ENCODE peak calls at places on chromosomes 13 and 19, in four cellular contexts. One of them, this sample, is unnamed.
A peak's percentile ranks its signal among the peaks of the same experiment; 100 is the strongest.

GRCh38 chr19:45779231-45780145 is 2.8 kb downstream of the DMPK start:
- DNase-seq in SK-N-SH: peak; percentile 89
- DNase-seq in stimulated activated CD8-positive, alpha-beta memory T cell treated with anti-CD3 and anti-CD28 coated beads, Interleukin-7, amount 100 ng/mL, for 1 hour: peak; percentile 61
- DNase-seq in naive thymus-derived CD8-positive, alpha-beta T cell: peak; percentile 67
- DNase-seq in this sample: peak; percentile 64

GRCh38 chr19:3508771-3509535 is 2.8 kb downstream of the FZR1 start:
- DNase-seq in SK-N-SH: no peak
- DNase-seq in stimulated activated CD8-positive, alpha-beta memory T cell treated with anti-CD3 and anti-CD28 coated beads, Interleukin-7, amount 100 ng/mL, for 1 hour: no peak
- DNase-seq in naive thymus-derived CD8-positive, alpha-beta T cell: no peak
- DNase-seq in this sample: no peak

GRCh38 chr19:13089139-13089856 is 13.4 kb downstream of the LYL1 start:
- DNase-seq in SK-N-SH: peak; percentile 73
- DNase-seq in stimulated activated CD8-positive, alpha-beta memory T cell treated with anti-CD3 and anti-CD28 coated beads, Interleukin-7, amount 100 ng/mL, for 1 hour: no peak
- DNase-seq in naive thymus-derived CD8-positive, alpha-beta T cell: no peak
- DNase-seq in this sample: no peak

GRCh38 chr19:56720281-56720680 is 48.7 kb upstream of the ZNF835 start:
- DNase-seq in SK-N-SH: peak; percentile 33
- DNase-seq in stimulated activated CD8-positive, alpha-beta memory T cell treated with anti-CD3 and anti-CD28 coated beads, Interleukin-7, amount 100 ng/mL, for 1 hour: no peak
- DNase-seq in naive thymus-derived CD8-positive, alpha-beta T cell: no peak
- DNase-seq in this sample: no peak

GRCh38 chr19:36030264-36031148 is 2.2 kb downstream of the CLIP3 start:
- DNase-seq in SK-N-SH: peak; percentile 34
- DNase-seq in stimulated activated CD8-positive, alpha-beta memory T cell treated with anti-CD3 and anti-CD28 coated beads, Interleukin-7, amount 100 ng/mL, for 1 hour: no peak
- DNase-seq in naive thymus-derived CD8-positive, alpha-beta T cell: no peak
- DNase-seq in this sample: no peak

GRCh38 chr13:61052175-61052574 is 363.5 kb downstream of the PCDH20 start:
- DNase-seq in SK-N-SH: no peak
- DNase-seq in stimulated activated CD8-positive, alpha-beta memory T cell treated with anti-CD3 and anti-CD28 coated beads, Interleukin-7, amount 100 ng/mL, for 1 hour: no peak
- DNase-seq in naive thymus-derived CD8-positive, alpha-beta T cell: no peak
- DNase-seq in this sample: no peak

GRCh38 chr13:113584205-113584869 is at the start of gene TFDP1:
- DNase-seq in SK-N-SH: peak; percentile 97
- DNase-seq in stimulated activated CD8-positive, alpha-beta memory T cell treated with anti-CD3 and anti-CD28 coated beads, Interleukin-7, amount 100 ng/mL, for 1 hour: no peak
- DNase-seq in naive thymus-derived CD8-positive, alpha-beta T cell: peak; percentile 39
- DNase-seq in this sample: peak; percentile 86

GRCh38 chr13:33119886-33120543 is 103.8 kb downstream of the KL start:
- DNase-seq in SK-N-SH: peak; percentile 43
- DNase-seq in stimulated activated CD8-positive, alpha-beta memory T cell treated with anti-CD3 and anti-CD28 coated beads, Interleukin-7, amount 100 ng/mL, for 1 hour: no peak
- DNase-seq in naive thymus-derived CD8-positive, alpha-beta T cell: no peak
- DNase-seq in this sample: peak; percentile 65

GRCh38 chr13:51479199-51479523 is 26.3 kb upstream of the INTS6 start:
- DNase-seq in SK-N-SH: no peak
- DNase-seq in stimulated activated CD8-positive, alpha-beta memory T cell treated with anti-CD3 and anti-CD28 coated beads, Interleukin-7, amount 100 ng/mL, for 1 hour: no peak
- DNase-seq in naive thymus-derived CD8-positive, alpha-beta T cell: no peak
- DNase-seq in this sample: peak; percentile 66

GRCh38 chr13:110538632-110539031 is 22.9 kb downstream of the RAB20 start:
- DNase-seq in SK-N-SH: no peak
- DNase-seq in stimulated activated CD8-positive, alpha-beta memory T cell treated with anti-CD3 and anti-CD28 coated beads, Interleukin-7, amount 100 ng/mL, for 1 hour: no peak
- DNase-seq in naive thymus-derived CD8-positive, alpha-beta T cell: no peak
- DNase-seq in this sample: no peak

GRCh38 chr19:9362905-9363304 is at the start of gene ZNF177:
- DNase-seq in SK-N-SH: peak; percentile 79
- DNase-seq in stimulated activated CD8-positive, alpha-beta memory T cell treated with anti-CD3 and anti-CD28 coated beads, Interleukin-7, amount 100 ng/mL, for 1 hour: no peak
- DNase-seq in naive thymus-derived CD8-positive, alpha-beta T cell: no peak
- DNase-seq in this sample: peak; percentile 28

GRCh38 chr19:12034610-12035009 is 869 bp downstream of the ZNF433 start:
- DNase-seq in SK-N-SH: peak; percentile 18
- DNase-seq in stimulated activated CD8-positive, alpha-beta memory T cell treated with anti-CD3 and anti-CD28 coated beads, Interleukin-7, amount 100 ng/mL, for 1 hour: no peak
- DNase-seq in naive thymus-derived CD8-positive, alpha-beta T cell: no peak
- DNase-seq in this sample: no peak

GRCh38 chr19:7602240-7602934 is 6.7 kb downstream of the CAMSAP3 start:
- DNase-seq in SK-N-SH: peak; percentile 12
- DNase-seq in stimulated activated CD8-positive, alpha-beta memory T cell treated with anti-CD3 and anti-CD28 coated beads, Interleukin-7, amount 100 ng/mL, for 1 hour: no peak
- DNase-seq in naive thymus-derived CD8-positive, alpha-beta T cell: no peak
- DNase-seq in this sample: no peak

GRCh38 chr13:28161370-28161769 is 23.0 kb downstream of the PAN3 start:
- DNase-seq in SK-N-SH: no peak
- DNase-seq in stimulated activated CD8-positive, alpha-beta memory T cell treated with anti-CD3 and anti-CD28 coated beads, Interleukin-7, amount 100 ng/mL, for 1 hour: no peak
- DNase-seq in naive thymus-derived CD8-positive, alpha-beta T cell: no peak
- DNase-seq in this sample: peak; percentile 59

GRCh38 chr13:25920277-25920676 is 131.5 kb downstream of the SHISA2 start:
- DNase-seq in SK-N-SH: no peak
- DNase-seq in stimulated activated CD8-positive, alpha-beta memory T cell treated with anti-CD3 and anti-CD28 coated beads, Interleukin-7, amount 100 ng/mL, for 1 hour: no peak
- DNase-seq in naive thymus-derived CD8-positive, alpha-beta T cell: no peak
- DNase-seq in this sample: no peak

GRCh38 chr19:57280913-57281425 is 684 bp downstream of the ZNF460 start:
- DNase-seq in SK-N-SH: peak; percentile 14
- DNase-seq in stimulated activated CD8-positive, alpha-beta memory T cell treated with anti-CD3 and anti-CD28 coated beads, Interleukin-7, amount 100 ng/mL, for 1 hour: no peak
- DNase-seq in naive thymus-derived CD8-positive, alpha-beta T cell: peak; percentile 6
- DNase-seq in this sample: no peak

GRCh38 chr19:30852168-30852567 is 480.0 kb downstream of the ZNF536 start:
- DNase-seq in SK-N-SH: no peak
- DNase-seq in stimulated activated CD8-positive, alpha-beta memory T cell treated with anti-CD3 and anti-CD28 coated beads, Interleukin-7, amount 100 ng/mL, for 1 hour: no peak
- DNase-seq in naive thymus-derived CD8-positive, alpha-beta T cell: no peak
- DNase-seq in this sample: no peak

GRCh38 chr19:46849610-46850009 is 1.0 kb downstream of the AP2S1 start:
- DNase-seq in SK-N-SH: no peak
- DNase-seq in stimulated activated CD8-positive, alpha-beta memory T cell treated with anti-CD3 and anti-CD28 coated beads, Interleukin-7, amount 100 ng/mL, for 1 hour: no peak
- DNase-seq in naive thymus-derived CD8-positive, alpha-beta T cell: no peak
- DNase-seq in this sample: no peak

GRCh38 chr13:112892759-112893569 is 76.0 kb upstream of the MCF2L start:
- DNase-seq in SK-N-SH: no peak
- DNase-seq in stimulated activated CD8-positive, alpha-beta memory T cell treated with anti-CD3 and anti-CD28 coated beads, Interleukin-7, amount 100 ng/mL, for 1 hour: no peak
- DNase-seq in naive thymus-derived CD8-positive, alpha-beta T cell: no peak
- DNase-seq in this sample: no peak

GRCh38 chr13:106619688-106620555 is 52.0 kb upstream of the ARGLU1 start:
- DNase-seq in SK-N-SH: peak; percentile 70
- DNase-seq in stimulated activated CD8-positive, alpha-beta memory T cell treated with anti-CD3 and anti-CD28 coated beads, Interleukin-7, amount 100 ng/mL, for 1 hour: no peak
- DNase-seq in naive thymus-derived CD8-positive, alpha-beta T cell: no peak
- DNase-seq in this sample: peak; percentile 72

GRCh38 chr13:102401755-102402154 is at the start of gene FGF14:
- DNase-seq in SK-N-SH: peak; percentile 31
- DNase-seq in stimulated activated CD8-positive, alpha-beta memory T cell treated with anti-CD3 and anti-CD28 coated beads, Interleukin-7, amount 100 ng/mL, for 1 hour: no peak
- DNase-seq in naive thymus-derived CD8-positive, alpha-beta T cell: no peak
- DNase-seq in this sample: no peak

GRCh38 chr19:18062043-18062442 is 24.7 kb downstream of the IL12RB1 start:
- DNase-seq in SK-N-SH: no peak
- DNase-seq in stimulated activated CD8-positive, alpha-beta memory T cell treated with anti-CD3 and anti-CD28 coated beads, Interleukin-7, amount 100 ng/mL, for 1 hour: no peak
- DNase-seq in naive thymus-derived CD8-positive, alpha-beta T cell: no peak
- DNase-seq in this sample: no peak

GRCh38 chr13:26967119-26968038 is 204.2 kb downstream of the USP12 start:
- DNase-seq in SK-N-SH: peak; percentile 63
- DNase-seq in stimulated activated CD8-positive, alpha-beta memory T cell treated with anti-CD3 and anti-CD28 coated beads, Interleukin-7, amount 100 ng/mL, for 1 hour: no peak
- DNase-seq in naive thymus-derived CD8-positive, alpha-beta T cell: no peak
- DNase-seq in this sample: no peak

GRCh38 chr19:29385191-29385795 is 140.5 kb upstream of the VSTM2B start:
- DNase-seq in SK-N-SH: no peak
- DNase-seq in stimulated activated CD8-positive, alpha-beta memory T cell treated with anti-CD3 and anti-CD28 coated beads, Interleukin-7, amount 100 ng/mL, for 1 hour: no peak
- DNase-seq in naive thymus-derived CD8-positive, alpha-beta T cell: no peak
- DNase-seq in this sample: no peak

GRCh38 chr19:51002542-51003311 is 1.3 kb upstream of the KLK8 start:
- DNase-seq in SK-N-SH: peak; percentile 41
- DNase-seq in stimulated activated CD8-positive, alpha-beta memory T cell treated with anti-CD3 and anti-CD28 coated beads, Interleukin-7, amount 100 ng/mL, for 1 hour: no peak
- DNase-seq in naive thymus-derived CD8-positive, alpha-beta T cell: peak; percentile 14
- DNase-seq in this sample: no peak

GRCh38 chr13:102461302-102461701 is 59.5 kb upstream of the FGF14 start:
- DNase-seq in SK-N-SH: no peak
- DNase-seq in stimulated activated CD8-positive, alpha-beta memory T cell treated with anti-CD3 and anti-CD28 coated beads, Interleukin-7, amount 100 ng/mL, for 1 hour: no peak
- DNase-seq in naive thymus-derived CD8-positive, alpha-beta T cell: no peak
- DNase-seq in this sample: peak; percentile 44

GRCh38 chr13:30496147-30496546 is 30.4 kb upstream of the HMGB1 start:
- DNase-seq in SK-N-SH: no peak
- DNase-seq in stimulated activated CD8-positive, alpha-beta memory T cell treated with anti-CD3 and anti-CD28 coated beads, Interleukin-7, amount 100 ng/mL, for 1 hour: no peak
- DNase-seq in naive thymus-derived CD8-positive, alpha-beta T cell: no peak
- DNase-seq in this sample: no peak

GRCh38 chr13:39875583-39875982 is 220.1 kb downstream of the COG6 start:
- DNase-seq in SK-N-SH: no peak
- DNase-seq in stimulated activated CD8-positive, alpha-beta memory T cell treated with anti-CD3 and anti-CD28 coated beads, Interleukin-7, amount 100 ng/mL, for 1 hour: no peak
- DNase-seq in naive thymus-derived CD8-positive, alpha-beta T cell: no peak
- DNase-seq in this sample: peak; percentile 71

GRCh38 chr19:34300380-34300779 is 46.0 kb downstream of the GARRE1 start:
- DNase-seq in SK-N-SH: no peak
- DNase-seq in stimulated activated CD8-positive, alpha-beta memory T cell treated with anti-CD3 and anti-CD28 coated beads, Interleukin-7, amount 100 ng/mL, for 1 hour: no peak
- DNase-seq in naive thymus-derived CD8-positive, alpha-beta T cell: no peak
- DNase-seq in this sample: no peak

GRCh38 chr13:73173160-73173905 is 114.5 kb downstream of the KLF5 start:
- DNase-seq in SK-N-SH: no peak
- DNase-seq in stimulated activated CD8-positive, alpha-beta memory T cell treated with anti-CD3 and anti-CD28 coated beads, Interleukin-7, amount 100 ng/mL, for 1 hour: no peak
- DNase-seq in naive thymus-derived CD8-positive, alpha-beta T cell: no peak
- DNase-seq in this sample: no peak

GRCh38 chr19:21751379-21751778 is 16.0 kb downstream of the ZNF100 start:
- DNase-seq in SK-N-SH: no peak
- DNase-seq in stimulated activated CD8-positive, alpha-beta memory T cell treated with anti-CD3 and anti-CD28 coated beads, Interleukin-7, amount 100 ng/mL, for 1 hour: no peak
- DNase-seq in naive thymus-derived CD8-positive, alpha-beta T cell: no peak
- DNase-seq in this sample: peak; percentile 69

GRCh38 chr19:55382013-55382412 is 2.1 kb downstream of the TMEM238 start:
- DNase-seq in SK-N-SH: no peak
- DNase-seq in stimulated activated CD8-positive, alpha-beta memory T cell treated with anti-CD3 and anti-CD28 coated beads, Interleukin-7, amount 100 ng/mL, for 1 hour: no peak
- DNase-seq in naive thymus-derived CD8-positive, alpha-beta T cell: no peak
- DNase-seq in this sample: no peak

GRCh38 chr13:32211788-32212187 is 103.4 kb downstream of the ZAR1L start:
- DNase-seq in SK-N-SH: no peak
- DNase-seq in stimulated activated CD8-positive, alpha-beta memory T cell treated with anti-CD3 and anti-CD28 coated beads, Interleukin-7, amount 100 ng/mL, for 1 hour: no peak
- DNase-seq in naive thymus-derived CD8-positive, alpha-beta T cell: no peak
- DNase-seq in this sample: peak; percentile 94

GRCh38 chr13:99657848-99658265 is 156.6 kb downstream of the TM9SF2 start:
- DNase-seq in SK-N-SH: peak; percentile 28
- DNase-seq in stimulated activated CD8-positive, alpha-beta memory T cell treated with anti-CD3 and anti-CD28 coated beads, Interleukin-7, amount 100 ng/mL, for 1 hour: peak; percentile 3
- DNase-seq in naive thymus-derived CD8-positive, alpha-beta T cell: peak; percentile 20
- DNase-seq in this sample: peak; percentile 29

GRCh38 chr13:114077938-114078335 is 54.5 kb downstream of the RASA3 start:
- DNase-seq in SK-N-SH: peak; percentile 99
- DNase-seq in stimulated activated CD8-positive, alpha-beta memory T cell treated with anti-CD3 and anti-CD28 coated beads, Interleukin-7, amount 100 ng/mL, for 1 hour: no peak
- DNase-seq in naive thymus-derived CD8-positive, alpha-beta T cell: no peak
- DNase-seq in this sample: peak; percentile 64

GRCh38 chr19:45981350-45981749 is 7.7 kb upstream of the NOVA2 start:
- DNase-seq in SK-N-SH: no peak
- DNase-seq in stimulated activated CD8-positive, alpha-beta memory T cell treated with anti-CD3 and anti-CD28 coated beads, Interleukin-7, amount 100 ng/mL, for 1 hour: no peak
- DNase-seq in naive thymus-derived CD8-positive, alpha-beta T cell: no peak
- DNase-seq in this sample: no peak

GRCh38 chr13:32264407-32264806 is 50.8 kb downstream of the ZAR1L start:
- DNase-seq in SK-N-SH: no peak
- DNase-seq in stimulated activated CD8-positive, alpha-beta memory T cell treated with anti-CD3 and anti-CD28 coated beads, Interleukin-7, amount 100 ng/mL, for 1 hour: no peak
- DNase-seq in naive thymus-derived CD8-positive, alpha-beta T cell: no peak
- DNase-seq in this sample: peak; percentile 75

GRCh38 chr19:31338069-31338767 is 11.0 kb downstream of the TSHZ3 start:
- DNase-seq in SK-N-SH: peak; percentile 80
- DNase-seq in stimulated activated CD8-positive, alpha-beta memory T cell treated with anti-CD3 and anti-CD28 coated beads, Interleukin-7, amount 100 ng/mL, for 1 hour: no peak
- DNase-seq in naive thymus-derived CD8-positive, alpha-beta T cell: no peak
- DNase-seq in this sample: peak; percentile 81

GRCh38 chr13:78603240-78603947 is at the start of gene POU4F1:
- DNase-seq in SK-N-SH: peak; percentile 90
- DNase-seq in stimulated activated CD8-positive, alpha-beta memory T cell treated with anti-CD3 and anti-CD28 coated beads, Interleukin-7, amount 100 ng/mL, for 1 hour: no peak
- DNase-seq in naive thymus-derived CD8-positive, alpha-beta T cell: peak; percentile 38
- DNase-seq in this sample: peak; percentile 17

GRCh38 chr19:38988632-38989031 is 13.1 kb upstream of the FBXO17 start:
- DNase-seq in SK-N-SH: no peak
- DNase-seq in stimulated activated CD8-positive, alpha-beta memory T cell treated with anti-CD3 and anti-CD28 coated beads, Interleukin-7, amount 100 ng/mL, for 1 hour: no peak
- DNase-seq in naive thymus-derived CD8-positive, alpha-beta T cell: no peak
- DNase-seq in this sample: no peak